ENCODE peak calls at places on chromosomes 1 and 21, in six cellular contexts. V is A549, L is fibroblast of the aortic adventitia, O is heart left ventricle, Z is left lung, U is SK-N-SH. T is an unnamed sample.

GRCh38 chr21:16460936-16461335 is 731.2 kb downstream of the USP25 start:
- DNase-seq in O (no peak), Z (no peak), V (no peak), U (no peak), L (no peak), T (no peak)

GRCh38 chr1:230149751-230150584 is 82.9 kb downstream of the GALNT2 start:
- DNase-seq in L (no peak), Z (no peak), V (no peak), O (no peak), U (no peak), T (no peak)

GRCh38 chr1:233304489-233305102 is 9.1 kb upstream of the PCNX2 start:
- DNase-seq in O (no peak), Z (no peak), V (peak; percentile 38), U (peak; percentile 29), L (peak; percentile 53), T (no peak)

GRCh38 chr1:62727656-62728396 is 39.6 kb upstream of the DOCK7 start:
- DNase-seq in O (no peak), U (no peak), V (no peak), L (peak; percentile 41), Z (no peak), T (no peak)

GRCh38 chr1:203569490-203570318 is 56.9 kb upstream of the ATP2B4 start:
- DNase-seq in V (no peak), L (peak; percentile 71), O (no peak), Z (no peak), U (no peak), T (no peak)

GRCh38 chr1:175481126-175482071 is 262.0 kb downstream of the TNR start:
- DNase-seq in V (peak; percentile 12), L (peak; percentile 28), U (no peak), O (no peak), Z (no peak), T (peak; percentile 26)

GRCh38 chr1:230797376-230798186 is 50.4 kb downstream of the CAPN9 start:
- DNase-seq in U (peak; percentile 55), Z (no peak), V (peak; percentile 64), O (peak; percentile 66), L (peak; percentile 85), T (peak; percentile 71)

GRCh38 chr1:119327436-119328155 is 41.0 kb upstream of the HAO2 start:
- DNase-seq in O (no peak), L (peak; percentile 16), U (peak; percentile 44), V (no peak), Z (peak; percentile 66), T (peak; percentile 75)

GRCh38 chr1:109531205-109531779 is 8.4 kb upstream of the GPR61 start:
- DNase-seq in U (no peak), Z (no peak), O (no peak), L (no peak), V (no peak), T (no peak)
- H3K4me3 ChIP-seq in U (no peak overlapping the region), Z (no peak overlapping the region), O (no peak overlapping the region), L (no peak overlapping the region), V (no peak overlapping the region), T (no peak overlapping the region)

GRCh38 chr1:159854101-159854692 is 8.3 kb downstream of the VSIG8 start:
- DNase-seq in V (peak; percentile 69), O (peak; percentile 88), U (peak; percentile 72), L (peak; percentile 47), Z (peak; percentile 91), T (peak; percentile 88)

GRCh38 chr1:159854693-159855192 is 7.7 kb downstream of the VSIG8 start:
- DNase-seq in U (peak; percentile 88), Z (peak; percentile 96), O (peak; percentile 92), L (peak; percentile 76), V (peak; percentile 81), T (peak; percentile 89)

GRCh38 chr1:159856576-159856975 is 5.9 kb downstream of the VSIG8 start:
- DNase-seq in U (no peak), Z (no peak), V (no peak), L (no peak), O (no peak), T (no peak)

GRCh38 chr1:159857889-159858288 is 4.6 kb downstream of the VSIG8 start:
- DNase-seq in Z (no peak), V (no peak), U (no peak), O (no peak), L (no peak), T (no peak)

GRCh38 chr1:159855709-159856108 is 6.7 kb downstream of the VSIG8 start:
- DNase-seq in O (no peak), V (no peak), U (no peak), L (no peak), Z (no peak), T (no peak)
- H3K4me3 ChIP-seq in O (no peak overlapping the region), V (no peak overlapping the region), U (no peak overlapping the region), L (no peak overlapping the region), Z (no peak overlapping the region), T (no peak overlapping the region)

DNA sequence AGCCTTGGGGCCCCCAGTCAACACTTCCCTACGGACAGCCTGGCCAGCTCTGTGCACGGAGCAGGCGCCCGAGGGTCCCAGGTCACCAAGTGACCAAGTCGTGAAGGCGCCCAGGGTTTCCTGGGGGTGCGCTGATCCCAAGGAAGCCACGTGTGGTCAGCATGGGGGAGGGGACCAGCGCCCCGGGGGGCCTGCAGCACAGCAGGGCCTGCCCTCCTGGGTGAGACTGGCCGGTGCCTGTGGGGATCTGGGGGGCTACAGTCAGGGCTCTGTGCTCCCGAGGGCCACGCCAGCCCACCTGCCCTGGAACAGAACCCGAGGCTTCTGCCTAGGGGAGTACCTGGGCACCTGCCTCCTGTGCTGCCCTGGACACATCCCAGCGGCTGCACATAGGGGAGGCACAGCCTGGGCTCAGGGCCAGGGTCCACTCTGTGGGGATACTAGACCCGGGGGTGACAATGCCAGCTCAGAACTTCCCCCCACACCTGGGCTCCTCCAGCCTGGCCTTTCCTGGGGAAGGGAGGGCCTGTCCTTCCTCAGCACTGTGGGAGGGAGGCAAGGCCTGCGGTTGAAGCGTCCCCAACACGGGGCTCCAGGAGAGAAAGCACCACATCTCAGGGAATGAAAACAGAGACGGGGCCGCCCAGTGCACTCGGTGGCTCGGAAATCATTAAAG is 6.2 kb upstream of the POFUT2 start:
- DNase-seq in O (no peak), Z (peak; percentile 76), L (no peak), V (no peak), U (peak; percentile 27), T (peak; percentile 71)
- H3K4me3 ChIP-seq in O (no peak overlapping the region), Z (peak overlapping the region; percentile 7), L (no peak overlapping the region), V (no peak overlapping the region), U (no peak overlapping the region), T (no peak overlapping the region)

GRCh38 chr1:108878678-108879077 is 1.9 kb downstream of the GPSM2 start:
- DNase-seq in U (peak; percentile 17), O (no peak), V (no peak), Z (no peak), L (no peak), T (no peak)
- H3K4me3 ChIP-seq in U (no peak overlapping the region), O (no peak overlapping the region), V (no peak overlapping the region), Z (peak overlapping the region; percentile 87), L (peak overlapping the region; percentile 52), T (peak overlapping the region; percentile 24)

GRCh38 chr1:88701275-88701674 is 17.2 kb downstream of the PKN2 start:
- DNase-seq in U (no peak), L (no peak), O (no peak), Z (no peak), V (no peak), T (no peak)
- H3K4me3 ChIP-seq in U (no peak overlapping the region), L (no peak overlapping the region), O (no peak overlapping the region), Z (peak overlapping the region; percentile 15), V (no peak overlapping the region), T (no peak overlapping the region)

GRCh38 chr1:89261926-89262540 is 10.6 kb downstream of the GBP5 start:
- DNase-seq in L (no peak), Z (no peak), U (no peak), V (no peak), O (no peak), T (peak; percentile 26)
- H3K4me3 ChIP-seq in L (peak overlapping the region; percentile 15), Z (no peak overlapping the region), U (no peak overlapping the region), V (no peak overlapping the region), O (peak overlapping the region; percentile 43), T (no peak overlapping the region)

DNA sequence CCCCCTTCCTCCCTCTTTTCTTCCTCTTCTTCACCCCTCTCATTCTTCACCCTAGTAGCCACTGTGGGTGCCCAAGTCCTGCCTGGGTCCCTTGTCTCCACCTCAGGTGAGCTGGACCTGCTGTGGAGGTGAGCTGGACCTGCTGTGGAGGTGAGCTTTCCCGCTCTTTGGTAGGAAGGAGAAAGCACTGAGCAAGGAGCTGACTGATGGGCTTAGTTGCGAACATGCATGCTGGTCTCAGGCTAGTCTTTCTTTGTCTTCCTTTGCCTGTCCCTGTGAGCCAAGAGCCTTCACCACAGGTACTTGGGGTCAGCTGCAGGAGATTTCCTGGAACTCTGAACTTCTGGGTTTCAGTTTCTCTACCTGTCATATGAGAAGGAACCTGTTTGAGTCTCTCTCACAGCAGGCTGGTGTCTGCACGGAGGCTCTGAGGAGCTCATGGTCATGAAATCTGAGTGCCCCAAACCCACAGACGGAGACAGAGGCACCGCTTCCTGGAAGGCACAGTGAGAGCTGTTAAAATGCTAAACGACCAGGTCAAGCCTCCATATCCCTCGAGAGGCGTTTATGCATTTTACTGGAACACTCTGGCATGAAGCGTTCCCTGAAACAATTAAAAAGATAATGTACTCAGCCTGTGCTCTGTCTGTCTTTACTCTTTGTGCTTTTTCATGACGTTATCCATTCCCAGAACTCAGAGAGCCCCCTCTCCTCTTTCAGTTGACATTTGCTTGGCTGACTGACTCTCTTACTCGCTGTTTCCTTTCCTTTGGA is 69.5 kb downstream of the RHOU start:
- DNase-seq in Z (no peak), V (no peak), L (peak; percentile 9), U (peak; percentile 53), O (no peak), T (peak; percentile 30)
- H3K4me3 ChIP-seq in Z (no peak overlapping the region), V (no peak overlapping the region), L (no peak overlapping the region), U (no peak overlapping the region), O (no peak overlapping the region), T (no peak overlapping the region)

GRCh38 chr1:161089251-161089924 is at the start of gene NECTIN4:
- DNase-seq in U (no peak), L (no peak), V (no peak), Z (peak; percentile 85), O (no peak), T (peak; percentile 80)
- H3K4me3 ChIP-seq in U (no peak within 1 kb of the TSS), L (no peak within 1 kb of the TSS), V (no peak within 1 kb of the TSS), Z (peak within 1 kb of the TSS; percentile 40), O (no peak within 1 kb of the TSS), T (no peak within 1 kb of the TSS)

DNA sequence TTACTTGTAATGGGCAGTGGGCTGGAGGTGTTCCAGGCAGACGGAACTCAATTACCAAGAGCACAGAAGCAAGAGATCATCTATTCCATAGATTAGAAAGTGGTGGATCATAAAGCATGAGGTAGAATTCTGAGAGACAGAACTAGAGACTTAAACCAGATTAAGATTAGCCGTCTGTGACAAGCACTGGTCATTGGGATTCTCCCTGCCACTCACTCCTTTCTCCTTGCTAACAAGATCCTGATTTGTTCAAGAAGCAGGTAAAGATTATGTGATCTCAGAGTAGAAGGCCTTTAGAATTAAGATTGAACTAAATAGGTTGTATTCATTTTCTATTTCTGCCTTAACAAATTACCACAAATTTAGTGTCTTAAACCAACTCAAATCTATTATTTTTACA is 1.5 kb upstream of the HSPA13 start:
- DNase-seq in U (no peak), O (no peak), Z (no peak), V (no peak), L (no peak), T (no peak)
- H3K4me3 ChIP-seq in U (peak overlapping the region; percentile 97), O (peak overlapping the region; percentile 87), Z (peak overlapping the region; percentile 92), V (no peak overlapping the region), L (no peak overlapping the region), T (no peak overlapping the region)